ENCODE peak calls at places on chromosome 10, in five cellular contexts. One of them, this sample, is unnamed.

GRCh38 chr10:28479366-28479765 is 53.6 kb upstream of the WAC start:
- DNase-seq in islet precursor cell: peak; percentile 59
- DNase-seq in MCF 10A: no peak
- DNase-seq in nephron progenitor cell: no peak
- DNase-seq in gastrocnemius medialis: no peak
- DNase-seq in this sample: no peak

GRCh38 chr10:37754538-37755323 is 102.7 kb downstream of the ZNF248 start:
- DNase-seq in islet precursor cell: no peak
- DNase-seq in MCF 10A: no peak
- DNase-seq in nephron progenitor cell: no peak
- DNase-seq in gastrocnemius medialis: no peak
- DNase-seq in this sample: peak; percentile 15

GRCh38 chr10:66176772-66177171 is 749.1 kb upstream of the LRRTM3 start:
- DNase-seq in islet precursor cell: no peak
- DNase-seq in MCF 10A: peak; percentile 51
- DNase-seq in nephron progenitor cell: no peak
- DNase-seq in gastrocnemius medialis: no peak
- DNase-seq in this sample: no peak

GRCh38 chr10:109926141-109926745 is 2.9 kb upstream of the XPNPEP1 start:
- DNase-seq in islet precursor cell: no peak
- DNase-seq in MCF 10A: no peak
- DNase-seq in nephron progenitor cell: no peak
- DNase-seq in gastrocnemius medialis: no peak
- DNase-seq in this sample: no peak

GRCh38 chr10:23344251-23344841 is at the start of gene C10orf67:
- DNase-seq in islet precursor cell: no peak
- DNase-seq in MCF 10A: no peak
- DNase-seq in nephron progenitor cell: peak; percentile 58
- DNase-seq in gastrocnemius medialis: peak; percentile 14
- DNase-seq in this sample: peak; percentile 49

GRCh38 chr10:29374162-29374561 is 85.3 kb downstream of the LYZL1 start:
- DNase-seq in islet precursor cell: no peak
- DNase-seq in MCF 10A: no peak
- DNase-seq in nephron progenitor cell: no peak
- DNase-seq in gastrocnemius medialis: no peak
- DNase-seq in this sample: no peak

GRCh38 chr10:30788307-30788706 is 158.8 kb upstream of the LYZL2 start:
- DNase-seq in islet precursor cell: peak; percentile 78
- DNase-seq in MCF 10A: peak; percentile 26
- DNase-seq in nephron progenitor cell: no peak
- DNase-seq in gastrocnemius medialis: no peak
- DNase-seq in this sample: no peak

GRCh38 chr10:43259981-43260761 is 6.7 kb downstream of the RASGEF1A start:
- DNase-seq in islet precursor cell: no peak
- DNase-seq in MCF 10A: peak; percentile 65
- DNase-seq in nephron progenitor cell: no peak
- DNase-seq in gastrocnemius medialis: no peak
- DNase-seq in this sample: no peak

GRCh38 chr10:52068485-52068884 is 245.6 kb upstream of the DKK1 start:
- DNase-seq in islet precursor cell: no peak
- DNase-seq in MCF 10A: no peak
- DNase-seq in nephron progenitor cell: no peak
- DNase-seq in gastrocnemius medialis: no peak
- DNase-seq in this sample: no peak

GRCh38 chr10:43055217-43055616 is 21.7 kb upstream of the RET start:
- DNase-seq in islet precursor cell: peak; percentile 5
- DNase-seq in MCF 10A: no peak
- DNase-seq in nephron progenitor cell: no peak
- DNase-seq in gastrocnemius medialis: no peak
- DNase-seq in this sample: no peak

GRCh38 chr10:79344502-79345195 is 2.6 kb upstream of the PPIF start:
- DNase-seq in islet precursor cell: peak; percentile 36
- DNase-seq in MCF 10A: no peak
- DNase-seq in nephron progenitor cell: no peak
- DNase-seq in gastrocnemius medialis: peak; percentile 8
- DNase-seq in this sample: no peak

GRCh38 chr10:77763453-77764430 is 126.1 kb upstream of the KCNMA1 start:
- DNase-seq in islet precursor cell: no peak
- DNase-seq in MCF 10A: no peak
- DNase-seq in nephron progenitor cell: no peak
- DNase-seq in gastrocnemius medialis: no peak
- DNase-seq in this sample: no peak

GRCh38 chr10:86756511-86757109 is at the start of gene BMPR1A:
- DNase-seq in islet precursor cell: no peak
- DNase-seq in MCF 10A: peak; percentile 84
- DNase-seq in nephron progenitor cell: peak; percentile 98
- DNase-seq in gastrocnemius medialis: no peak
- DNase-seq in this sample: peak; percentile 93

GRCh38 chr10:122220736-122221135 is 50.4 kb upstream of the BTBD16 start:
- DNase-seq in islet precursor cell: no peak
- DNase-seq in MCF 10A: no peak
- DNase-seq in nephron progenitor cell: no peak
- DNase-seq in gastrocnemius medialis: no peak
- DNase-seq in this sample: no peak